ENCODE peak calls at places on chromosomes 2 and 18, in nine cellular contexts. R, V, N, E, I, P, Q, S and A are unnamed samples.

GRCh38 chr18:8484951-8485350 is 124.3 kb upstream of the RAB12 start:
- DNase-seq in R (no peak), V (no peak), N (no peak), E (no peak), I (peak), P (no peak), Q (no peak), S (no peak), A (no peak)

GRCh38 chr2:190668892-190669291 is 20.0 kb downstream of the NAB1 start:
- DNase-seq in R (no peak), V (no peak), N (no peak), E (no peak), I (no peak), P (no peak), Q (no peak), S (no peak), A (peak)

GRCh38 chr2:169819106-169819505 is 5.6 kb downstream of the METTL5 start:
- DNase-seq in R (no peak), V (no peak), N (peak), E (no peak), I (no peak), P (no peak), Q (peak), S (peak), A (peak)

GRCh38 chr2:161158882-161159281 is 1.3 kb upstream of the TANK start:
- DNase-seq in R (no peak), V (no peak), N (no peak), E (no peak), I (no peak), P (no peak), Q (no peak), S (no peak), A (no peak)

GRCh38 chr18:48803518-48803917 is 147.2 kb downstream of the SMAD7 start:
- DNase-seq in R (no peak), V (peak), N (no peak), E (no peak), I (peak), P (no peak), Q (no peak), S (no peak), A (no peak)

GRCh38 chr18:62933261-62933887 is 218.0 kb downstream of the PHLPP1 start:
- DNase-seq in R (no peak), V (no peak), N (no peak), E (no peak), I (no peak), P (no peak), Q (no peak), S (no peak), A (no peak)

GRCh38 chr18:21820035-21820810 is 79.6 kb downstream of the MIB1 start:
- DNase-seq in R (peak), V (no peak), N (peak), E (peak), I (no peak), P (no peak), Q (peak), S (no peak), A (peak)

GRCh38 chr18:26502834-26503233 is 45.5 kb downstream of the KCTD1 start:
- DNase-seq in R (no peak), V (no peak), N (no peak), E (no peak), I (no peak), P (no peak), Q (no peak), S (no peak), A (no peak)

GRCh38 chr2:109258905-109259540 is 130.0 kb downstream of the SH3RF3 start:
- DNase-seq in R (no peak), V (no peak), N (no peak), E (no peak), I (no peak), P (no peak), Q (no peak), S (no peak), A (no peak)

GRCh38 chr2:112031473-112031872 is 23.6 kb upstream of the TMEM87B start:
- DNase-seq in R (no peak), V (no peak), N (peak), E (no peak), I (no peak), P (no peak), Q (no peak), S (peak), A (no peak)

GRCh38 chr2:127054996-127055785 is 51.8 kb downstream of the BIN1 start:
- DNase-seq in R (no peak), V (peak), N (no peak), E (no peak), I (no peak), P (no peak), Q (no peak), S (no peak), A (no peak)

GRCh38 chr2:43197568-43197896 is 28.9 kb downstream of the ZFP36L2 start:
- DNase-seq in R (no peak), V (no peak), N (no peak), E (no peak), I (no peak), P (no peak), Q (no peak), S (no peak), A (no peak)

GRCh38 chr18:61842146-61842545 is 50.7 kb downstream of the RNF152 start:
- DNase-seq in R (no peak), V (no peak), N (no peak), E (no peak), I (no peak), P (no peak), Q (no peak), S (no peak), A (no peak)

GRCh38 chr2:73982140-73982617 is 2.5 kb upstream of the TET3 start:
- DNase-seq in R (peak), V (peak), N (peak), E (no peak), I (no peak), P (no peak), Q (no peak), S (no peak), A (peak)

GRCh38 chr18:23397907-23398306 is 55.2 kb upstream of the RIOK3 start:
- DNase-seq in R (no peak), V (no peak), N (no peak), E (no peak), I (no peak), P (no peak), Q (no peak), S (no peak), A (no peak)

GRCh38 chr2:121205321-121205942 is 79.6 kb downstream of the TFCP2L1 start:
- DNase-seq in R (no peak), V (peak), N (no peak), E (peak), I (no peak), P (no peak), Q (no peak), S (no peak), A (peak)

GRCh38 chr18:58473071-58473470 is 155.8 kb downstream of the ALPK2 start:
- DNase-seq in R (no peak), V (no peak), N (peak), E (no peak), I (no peak), P (no peak), Q (no peak), S (no peak), A (peak)

GRCh38 chr2:73359915-73360697 is 25.5 kb upstream of the ALMS1 start:
- DNase-seq in R (no peak), V (no peak), N (peak), E (no peak), I (no peak), P (no peak), Q (no peak), S (peak), A (peak)

GRCh38 chr18:75044296-75044695 is 164.6 kb downstream of the PTGR3 start:
- DNase-seq in R (no peak), V (no peak), N (no peak), E (no peak), I (no peak), P (no peak), Q (no peak), S (no peak), A (no peak)

GRCh38 chr2:151205601-151206000 is 56.1 kb downstream of the RBM43 start:
- DNase-seq in R (no peak), V (no peak), N (no peak), E (no peak), I (no peak), P (no peak), Q (no peak), S (no peak), A (no peak)

GRCh38 chr2:138223321-138223720 is 259.0 kb downstream of the HNMT start:
- DNase-seq in R (peak), V (no peak), N (no peak), E (no peak), I (no peak), P (no peak), Q (no peak), S (no peak), A (peak)

GRCh38 chr2:108607706-108608301 is 73.5 kb downstream of the LIMS1 start:
- DNase-seq in R (peak), V (no peak), N (peak), E (peak), I (no peak), P (no peak), Q (peak), S (peak), A (peak)

GRCh38 chr2:100924122-100924519 is 78.0 kb upstream of the RPL31 start:
- DNase-seq in R (no peak), V (no peak), N (no peak), E (no peak), I (no peak), P (no peak), Q (no peak), S (no peak), A (no peak)

GRCh38 chr2:240972636-240973521 is 25.5 kb upstream of the SNED1 start:
- DNase-seq in R (no peak), V (peak), N (no peak), E (no peak), I (no peak), P (no peak), Q (peak), S (no peak), A (peak)

GRCh38 chr18:3593381-3593903 is 143.5 kb downstream of the TGIF1 start:
- DNase-seq in R (peak), V (no peak), N (peak), E (no peak), I (no peak), P (no peak), Q (peak), S (peak), A (peak)

GRCh38 chr2:217068677-217069250 is 208.9 kb upstream of the TNP1 start:
- DNase-seq in R (no peak), V (no peak), N (no peak), E (no peak), I (no peak), P (no peak), Q (no peak), S (no peak), A (no peak)

GRCh38 chr2:197378494-197378972 is 56.3 kb downstream of the SF3B1 start:
- DNase-seq in R (peak), V (peak), N (peak), E (peak), I (no peak), P (no peak), Q (peak), S (peak), A (peak)

GRCh38 chr18:22342625-22343024 is 75.1 kb downstream of the CTAGE1 start:
- DNase-seq in R (no peak), V (no peak), N (peak), E (peak), I (no peak), P (no peak), Q (peak), S (no peak), A (peak)

GRCh38 chr2:110726285-110726684 is 6.1 kb upstream of the ACOXL start:
- DNase-seq in R (no peak), V (no peak), N (no peak), E (no peak), I (no peak), P (no peak), Q (no peak), S (no peak), A (no peak)

GRCh38 chr18:39751161-39751560 is 2185.6 kb upstream of the CELF4 start:
- DNase-seq in R (no peak), V (no peak), N (peak), E (no peak), I (no peak), P (no peak), Q (no peak), S (no peak), A (no peak)

GRCh38 chr2:222082201-222082600 is 216.6 kb downstream of the PAX3 start:
- DNase-seq in R (no peak), V (no peak), N (no peak), E (no peak), I (no peak), P (no peak), Q (no peak), S (no peak), A (no peak)

GRCh38 chr2:51237626-51238271 is 205.8 kb upstream of the NRXN1 start:
- DNase-seq in R (no peak), V (no peak), N (no peak), E (no peak), I (no peak), P (no peak), Q (no peak), S (no peak), A (no peak)

GRCh38 chr2:117972466-117973123 is 41.3 kb downstream of the CCDC93 start:
- DNase-seq in R (peak), V (no peak), N (no peak), E (no peak), I (no peak), P (no peak), Q (no peak), S (no peak), A (peak)

GRCh38 chr18:906416-907170 is 1.9 kb downstream of the ADCYAP1 start:
- DNase-seq in R (no peak), V (no peak), N (no peak), E (no peak), I (no peak), P (no peak), Q (no peak), S (peak), A (no peak)

GRCh38 chr2:163877316-163877715 is 141.5 kb upstream of the FIGN start:
- DNase-seq in R (no peak), V (no peak), N (peak), E (peak), I (no peak), P (no peak), Q (peak), S (no peak), A (no peak)

GRCh38 chr2:111071480-111072143 is 49.1 kb upstream of the BCL2L11 start:
- DNase-seq in R (peak), V (no peak), N (peak), E (no peak), I (no peak), P (no peak), Q (peak), S (no peak), A (peak)

GRCh38 chr18:60090170-60090569 is 190.4 kb downstream of the PMAIP1 start:
- DNase-seq in R (no peak), V (no peak), N (peak), E (peak), I (no peak), P (no peak), Q (no peak), S (peak), A (no peak)

GRCh38 chr2:72572501-72572900 is 253.3 kb downstream of the EXOC6B start:
- DNase-seq in R (peak), V (no peak), N (no peak), E (no peak), I (no peak), P (no peak), Q (peak), S (no peak), A (no peak)

GRCh38 chr2:113201496-113202304 is 27.9 kb downstream of the PSD4 start:
- DNase-seq in R (no peak), V (no peak), N (no peak), E (no peak), I (no peak), P (no peak), Q (no peak), S (no peak), A (no peak)

GRCh38 chr2:232562515-232563151 is 12.1 kb downstream of the EIF4E2 start:
- DNase-seq in R (no peak), V (no peak), N (no peak), E (no peak), I (no peak), P (no peak), Q (no peak), S (no peak), A (no peak)
- TF ChIP-seq CTCF in R (peak), V (no peak), N (no peak), E (no peak), I (no peak), P (no peak), Q (peak), S (no peak), A (no peak)

GRCh38 chr2:145186303-145186702 is 666.4 kb upstream of the ZEB2 start:
- DNase-seq in R (peak), V (no peak), N (no peak), E (no peak), I (no peak), P (no peak), Q (no peak), S (peak), A (no peak)
- TF ChIP-seq CTCF in R (no peak), V (no peak), N (peak), E (no peak), I (peak), P (no peak), Q (peak), S (peak), A (no peak)

GRCh38 chr2:96758987-96759386 is 1.7 kb upstream of the CNNM4 start:
- DNase-seq in R (no peak), V (no peak), N (no peak), E (no peak), I (no peak), P (no peak), Q (no peak), S (no peak), A (no peak)

GRCh38 chr2:96759548-96759947 is 1.2 kb upstream of the CNNM4 start:
- DNase-seq in R (no peak), V (no peak), N (no peak), E (no peak), I (no peak), P (no peak), Q (no peak), S (no peak), A (no peak)

GRCh38 chr2:96760986-96761832 is 507 bp downstream of the CNNM4 start:
- DNase-seq in R (peak), V (no peak), N (peak), E (no peak), I (no peak), P (no peak), Q (no peak), S (peak), A (no peak)

GRCh38 chr2:96762529-96763253 is 2.0 kb downstream of the CNNM4 start:
- DNase-seq in R (no peak), V (no peak), N (no peak), E (peak), I (no peak), P (no peak), Q (no peak), S (peak), A (no peak)

DNA sequence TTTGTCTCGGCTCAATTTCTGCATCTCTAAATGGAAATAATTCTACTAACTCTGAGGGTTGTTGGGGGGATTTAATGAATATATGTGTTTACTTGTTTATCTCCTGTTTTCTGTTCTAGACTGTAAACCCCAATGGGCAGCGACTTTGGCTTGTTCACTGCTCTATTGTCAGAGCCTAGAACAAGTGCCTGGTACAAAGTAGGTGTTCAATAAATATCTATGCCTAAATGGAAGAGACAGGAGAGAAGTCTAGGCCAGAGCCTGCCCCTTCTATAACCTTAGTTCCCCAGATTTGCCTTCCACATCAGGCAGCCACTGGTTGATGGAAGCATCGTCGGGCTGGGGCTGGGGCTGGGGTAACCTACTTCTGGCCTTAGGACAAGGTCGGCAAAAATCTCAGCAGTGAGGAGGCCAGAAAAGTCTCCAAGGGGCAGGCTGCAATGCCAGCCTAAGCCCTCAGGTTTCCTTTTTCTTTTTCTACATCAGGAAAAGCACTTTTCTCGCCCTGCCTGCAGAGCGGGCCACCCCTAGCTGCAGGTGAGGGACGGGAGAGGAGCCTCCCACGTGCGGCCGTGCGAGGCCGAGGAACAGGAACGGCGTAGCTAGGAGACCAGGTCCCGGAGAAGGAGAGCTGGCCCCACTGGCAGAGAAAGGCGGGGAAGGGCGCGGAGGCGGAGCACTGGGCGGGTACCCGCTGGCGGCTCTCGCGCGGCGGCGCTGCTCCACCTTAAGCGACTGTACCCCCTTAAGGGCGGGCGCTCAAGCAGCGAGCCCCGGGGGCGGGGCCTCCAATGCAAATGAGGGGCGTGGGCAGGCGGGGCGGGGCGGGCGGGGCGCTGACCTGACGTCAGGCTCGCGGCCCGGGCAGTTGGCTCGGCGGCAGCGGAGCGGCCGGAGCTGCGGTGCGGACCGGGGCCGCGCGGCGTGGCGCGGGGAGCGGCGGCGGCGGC is at the start of gene CNNM4:
- DNase-seq in R (peak), V (peak), N (peak), E (peak), I (peak), P (peak), Q (peak), S (peak), A (peak)
- TF ChIP-seq CTCF in R (no peak), V (no peak), N (no peak), E (no peak), I (no peak), P (peak), Q (no peak), S (no peak), A (no peak)

GRCh38 chr2:62297642-62298010 is 101.7 kb downstream of the B3GNT2 start:
- DNase-seq in R (no peak), V (no peak), N (no peak), E (peak), I (no peak), P (no peak), Q (no peak), S (peak), A (peak)
- TF ChIP-seq CTCF in R (peak), V (no peak), N (no peak), E (peak), I (no peak), P (no peak), Q (peak), S (peak), A (no peak)

GRCh38 chr2:19600506-19600905 is 242.1 kb upstream of the OSR1 start:
- DNase-seq in R (no peak), V (no peak), N (no peak), E (no peak), I (no peak), P (no peak), Q (no peak), S (no peak), A (no peak)
- TF ChIP-seq CTCF in R (no peak), V (no peak), N (no peak), E (no peak), I (no peak), P (no peak), Q (peak), S (no peak), A (no peak)

GRCh38 chr2:39851691-39852110 is 72.6 kb upstream of the THUMPD2 start:
- DNase-seq in R (no peak), V (no peak), N (peak), E (no peak), I (no peak), P (no peak), Q (peak), S (peak), A (peak)
- TF ChIP-seq CTCF in R (no peak), V (no peak), N (no peak), E (no peak), I (no peak), P (no peak), Q (peak), S (no peak), A (no peak)